ENCODE peak calls at places on chromosomes 13 and 19, in five cellular contexts. T is activated T-helper 1 cell treated with anti-CD3 and anti-CD28 coated beads, Interleukin-12 subunit alpha, Interleukin-12 subunit beta, Interleukin-2, Interleukin-4 antibody, amounts not matched to agents 30 ng/mL and 10 ng/mL and 1 ng/mL, durations not matched to agents 14 hours and 24 hours and 36 hours; S is breast epithelium; U is body of pancreas; K is Right ventricle myocardium superior. L is an unnamed sample.

GRCh38 chr13:45626731-45627374 is 11.3 kb upstream of the ERICH6B start:
- DNase-seq in T (no peak), S (no peak), U (no peak), K (no peak), L (no peak)

GRCh38 chr19:49224856-49225255 is 67.3 kb downstream of the TRPM4 start:
- DNase-seq in T (peak), S (no peak), U (peak), K (no peak), L (peak)

GRCh38 chr19:7895565-7895964 is 7.3 kb downstream of the LRRC8E start:
- DNase-seq in T (no peak), S (no peak), U (no peak), K (no peak), L (no peak)

GRCh38 chr13:34502011-34502410 is 440.1 kb upstream of the NBEA start:
- DNase-seq in T (no peak), S (no peak), U (no peak), K (no peak), L (no peak)

GRCh38 chr13:74306496-74306895 is 172.3 kb upstream of the KLF12 start:
- DNase-seq in T (no peak), S (no peak), U (no peak), K (no peak), L (no peak)

GRCh38 chr13:70668983-70669382 is 560.7 kb upstream of the KLHL1 start:
- DNase-seq in T (no peak), S (no peak), U (no peak), K (no peak), L (no peak)

GRCh38 chr13:44676534-44676933 is 100.4 kb upstream of the TSC22D1 start:
- DNase-seq in T (no peak), S (no peak), U (no peak), K (no peak), L (no peak)

GRCh38 chr13:29801737-29802305 is 48.6 kb downstream of the UBL3 start:
- DNase-seq in T (no peak), S (no peak), U (no peak), K (no peak), L (no peak)

GRCh38 chr19:14149509-14149994 is 13.2 kb upstream of the ASF1B start:
- DNase-seq in T (peak), S (peak), U (no peak), K (peak), L (peak)

GRCh38 chr19:8389891-8390616 is at the start of gene RAB11B:
- DNase-seq in T (peak), S (peak), U (peak), K (peak), L (peak)

GRCh38 chr13:42360046-42360445 is 88.1 kb downstream of the AKAP11 start:
- DNase-seq in T (no peak), S (no peak), U (no peak), K (no peak), L (no peak)

GRCh38 chr19:39052243-39052746 is 19.9 kb upstream of the FBXO27 start:
- DNase-seq in T (peak), S (peak), U (peak), K (peak), L (peak)

GRCh38 chr13:102091231-102091630 is 310.6 kb downstream of the FGF14 start:
- DNase-seq in T (no peak), S (no peak), U (no peak), K (no peak), L (no peak)

GRCh38 chr13:51342706-51343105 is 3.2 kb downstream of the SERPINE3 start:
- DNase-seq in T (no peak), S (no peak), U (no peak), K (no peak), L (no peak)

GRCh38 chr19:16232127-16232526 is 34.4 kb downstream of the AP1M1 start:
- DNase-seq in T (no peak), S (no peak), U (no peak), K (no peak), L (no peak)

GRCh38 chr13:30529085-30529815 is 63.5 kb upstream of the HMGB1 start:
- DNase-seq in T (no peak), S (no peak), U (no peak), K (no peak), L (no peak)

GRCh38 chr19:19032420-19033175 is 719 bp downstream of the SUGP2 start:
- DNase-seq in T (peak), S (peak), U (peak), K (peak), L (peak)

GRCh38 chr19:5775668-5776309 is 8.8 kb downstream of the PRR22 start:
- DNase-seq in T (no peak), S (no peak), U (no peak), K (no peak), L (no peak)

GRCh38 chr19:54425382-54425723 is 10.1 kb downstream of the TTYH1 start:
- DNase-seq in T (no peak), S (no peak), U (no peak), K (no peak), L (no peak)

GRCh38 chr19:752652-753517 is 2.0 kb downstream of the MISP start:
- DNase-seq in T (no peak), S (peak), U (no peak), K (no peak), L (peak)

GRCh38 chr13:44664308-44664707 is 88.2 kb upstream of the TSC22D1 start:
- DNase-seq in T (no peak), S (no peak), U (no peak), K (no peak), L (no peak)

GRCh38 chr19:48724796-48725753 is 5.5 kb upstream of the MAMSTR start:
- DNase-seq in T (no peak), S (no peak), U (peak), K (no peak), L (no peak)

GRCh38 chr19:33823341-33823740 is 26.7 kb downstream of the KCTD15 start:
- DNase-seq in T (no peak), S (no peak), U (no peak), K (no peak), L (no peak)

GRCh38 chr19:19120308-19121156 is 17.7 kb downstream of the TMEM161A start:
- DNase-seq in T (no peak), S (no peak), U (peak), K (peak), L (peak)

GRCh38 chr13:80132741-80133601 is 208.0 kb downstream of the SPRY2 start:
- DNase-seq in T (no peak), S (no peak), U (peak), K (peak), L (peak)

GRCh38 chr19:17079710-17080440 is 4.3 kb downstream of the MYO9B start:
- DNase-seq in T (peak), S (peak), U (no peak), K (peak), L (peak)

GRCh38 chr19:13023666-13024065 is 28.4 kb downstream of the NFIX start:
- DNase-seq in T (no peak), S (no peak), U (no peak), K (no peak), L (no peak)

GRCh38 chr13:97200081-97200942 is 21.8 kb upstream of the MBNL2 start:
- DNase-seq in T (no peak), S (no peak), U (no peak), K (no peak), L (no peak)

GRCh38 chr13:80048802-80049201 is 292.1 kb downstream of the SPRY2 start:
- DNase-seq in T (peak), S (no peak), U (peak), K (peak), L (peak)

GRCh38 chr13:71290963-71291937 is 575.8 kb downstream of the DACH1 start:
- DNase-seq in T (peak), S (no peak), U (peak), K (no peak), L (no peak)

GRCh38 chr19:29542776-29543175 is 17.0 kb downstream of the VSTM2B start:
- DNase-seq in T (no peak), S (peak), U (no peak), K (no peak), L (no peak)

GRCh38 chr13:111177081-111177711 is 62.1 kb downstream of the ARHGEF7 start:
- DNase-seq in T (peak), S (no peak), U (peak), K (peak), L (peak)

GRCh38 chr13:112723771-112724170 is 33.9 kb downstream of the ATP11A start:
- DNase-seq in T (no peak), S (no peak), U (no peak), K (no peak), L (no peak)

GRCh38 chr13:97127842-97128241 is 94.3 kb upstream of the MBNL2 start:
- DNase-seq in T (no peak), S (no peak), U (no peak), K (no peak), L (no peak)

GRCh38 chr19:15251749-15252397 is 19.6 kb upstream of the EPHX3 start:
- DNase-seq in T (no peak), S (no peak), U (peak), K (peak), L (peak)

GRCh38 chr19:38714354-38714778 is 29.9 kb downstream of the CAPN12 start:
- DNase-seq in T (no peak), S (no peak), U (peak), K (no peak), L (peak)

GRCh38 chr19:55703790-55704215 is 28.8 kb downstream of the EPN1 start:
- DNase-seq in T (peak), S (no peak), U (peak), K (peak), L (peak)

GRCh38 chr19:49486710-49487276 is 615 bp upstream of the RPL13A start:
- DNase-seq in T (no peak), S (no peak), U (no peak), K (no peak), L (no peak)

L was measured in stomach.